ENCODE peak calls at places on chromosomes 7 and 10, in five cellular contexts. One of them, this sample, is unnamed.

GRCh38 chr10:47165711-47166404 is 134.1 kb upstream of the GDF10 start:
- DNase-seq in neuronal stem cell: no peak
- DNase-seq in IMR-90: peak
- DNase-seq in mesendoderm: no peak
- DNase-seq in H9: peak
- DNase-seq in this sample: no peak

GRCh38 chr10:132376394-132376851 is 20.6 kb upstream of the PWWP2B start:
- DNase-seq in IMR-90: no peak
- DNase-seq in mesendoderm: peak
- DNase-seq in neuronal stem cell: no peak
- DNase-seq in H9: no peak
- DNase-seq in this sample: no peak

GRCh38 chr7:99409814-99410213 is 1.0 kb downstream of the BUD31 start:
- DNase-seq in mesendoderm: no peak
- DNase-seq in H9: no peak
- DNase-seq in IMR-90: no peak
- DNase-seq in neuronal stem cell: no peak
- DNase-seq in this sample: no peak

GRCh38 chr7:69814421-69814962 is 216.2 kb downstream of the AUTS2 start:
- DNase-seq in H9: peak
- DNase-seq in mesendoderm: peak
- DNase-seq in IMR-90: no peak
- DNase-seq in neuronal stem cell: peak
- DNase-seq in this sample: no peak

GRCh38 chr7:124060528-124060927 is 27.7 kb upstream of the TMEM229A start:
- DNase-seq in mesendoderm: no peak
- DNase-seq in neuronal stem cell: no peak
- DNase-seq in IMR-90: no peak
- DNase-seq in H9: no peak
- DNase-seq in this sample: no peak

GRCh38 chr10:28946479-28946878 is 269.2 kb downstream of the BAMBI start:
- DNase-seq in H9: no peak
- DNase-seq in IMR-90: peak
- DNase-seq in mesendoderm: no peak
- DNase-seq in neuronal stem cell: no peak
- DNase-seq in this sample: peak

GRCh38 chr7:43700059-43700501 is 29.2 kb downstream of the COA1 start:
- DNase-seq in mesendoderm: peak
- DNase-seq in neuronal stem cell: peak
- DNase-seq in IMR-90: peak
- DNase-seq in H9: no peak
- DNase-seq in this sample: peak

GRCh38 chr7:106767498-106768323 is 97.4 kb upstream of the PIK3CG start:
- DNase-seq in mesendoderm: no peak
- DNase-seq in IMR-90: peak
- DNase-seq in neuronal stem cell: no peak
- DNase-seq in H9: no peak
- DNase-seq in this sample: peak

GRCh38 chr7:130614449-130614848 is 54.1 kb downstream of the COPG2 start:
- DNase-seq in H9: no peak
- DNase-seq in neuronal stem cell: no peak
- DNase-seq in IMR-90: no peak
- DNase-seq in mesendoderm: no peak
- DNase-seq in this sample: no peak

GRCh38 chr10:58240531-58240930 is 27.2 kb downstream of the IPMK start:
- DNase-seq in mesendoderm: no peak
- DNase-seq in neuronal stem cell: no peak
- DNase-seq in IMR-90: no peak
- DNase-seq in H9: no peak
- DNase-seq in this sample: no peak

GRCh38 chr10:117653170-117653515 is 110.6 kb downstream of the EMX2 start:
- DNase-seq in mesendoderm: no peak
- DNase-seq in neuronal stem cell: no peak
- DNase-seq in H9: no peak
- DNase-seq in IMR-90: peak
- DNase-seq in this sample: peak

GRCh38 chr10:5252177-5253037 is 55.8 kb downstream of the AKR1C4 start:
- DNase-seq in neuronal stem cell: no peak
- DNase-seq in mesendoderm: peak
- DNase-seq in IMR-90: peak
- DNase-seq in H9: peak
- DNase-seq in this sample: no peak

GRCh38 chr10:91745086-91745831 is 53.0 kb upstream of the TNKS2 start:
- DNase-seq in H9: peak
- DNase-seq in neuronal stem cell: peak
- DNase-seq in mesendoderm: peak
- DNase-seq in IMR-90: no peak
- DNase-seq in this sample: peak

GRCh38 chr10:101047961-101048892 is 13.6 kb upstream of the KAZALD1 start:
- DNase-seq in mesendoderm: peak
- DNase-seq in neuronal stem cell: no peak
- DNase-seq in H9: peak
- DNase-seq in IMR-90: no peak
- DNase-seq in this sample: no peak

GRCh38 chr10:82866424-82867020 is 991.5 kb downstream of the NRG3 start:
- DNase-seq in mesendoderm: no peak
- DNase-seq in H9: no peak
- DNase-seq in IMR-90: peak
- DNase-seq in neuronal stem cell: no peak
- DNase-seq in this sample: peak

GRCh38 chr7:108294595-108294994 is 161.6 kb downstream of the NRCAM start:
- DNase-seq in H9: no peak
- DNase-seq in IMR-90: no peak
- DNase-seq in neuronal stem cell: no peak
- DNase-seq in mesendoderm: no peak
- DNase-seq in this sample: no peak

GRCh38 chr7:151122276-151122675 is 36.0 kb downstream of the AGAP3 start:
- DNase-seq in H9: no peak
- DNase-seq in IMR-90: no peak
- DNase-seq in mesendoderm: no peak
- DNase-seq in neuronal stem cell: no peak
- DNase-seq in this sample: no peak

GRCh38 chr7:74452748-74453320 is 872 bp upstream of the GTF2IRD1 start:
- DNase-seq in H9: no peak
- DNase-seq in IMR-90: no peak
- DNase-seq in neuronal stem cell: no peak
- DNase-seq in mesendoderm: no peak
- DNase-seq in this sample: peak

GRCh38 chr10:52256832-52257691 is 57.0 kb upstream of the DKK1 start:
- DNase-seq in H9: no peak
- DNase-seq in IMR-90: peak
- DNase-seq in neuronal stem cell: no peak
- DNase-seq in mesendoderm: no peak
- DNase-seq in this sample: peak

GRCh38 chr10:75398630-75399460 is 2.7 kb downstream of the ZNF503 start:
- DNase-seq in H9: peak
- DNase-seq in mesendoderm: peak
- DNase-seq in IMR-90: no peak
- DNase-seq in neuronal stem cell: peak
- DNase-seq in this sample: peak

GRCh38 chr7:67696124-67696523 is 699.5 kb downstream of the TYW1 start:
- DNase-seq in mesendoderm: no peak
- DNase-seq in IMR-90: no peak
- DNase-seq in neuronal stem cell: no peak
- DNase-seq in H9: no peak
- DNase-seq in this sample: no peak

GRCh38 chr10:58834093-58834674 is 321.5 kb downstream of the BICC1 start:
- DNase-seq in IMR-90: no peak
- DNase-seq in H9: no peak
- DNase-seq in mesendoderm: no peak
- DNase-seq in neuronal stem cell: no peak
- DNase-seq in this sample: no peak

GRCh38 chr7:92732451-92733036 is 103.8 kb downstream of the CDK6 start:
- DNase-seq in H9: no peak
- DNase-seq in IMR-90: no peak
- DNase-seq in neuronal stem cell: no peak
- DNase-seq in mesendoderm: no peak
- DNase-seq in this sample: no peak

GRCh38 chr10:57979466-57979865 is 288.2 kb downstream of the IPMK start:
- DNase-seq in H9: no peak
- DNase-seq in neuronal stem cell: no peak
- DNase-seq in IMR-90: no peak
- DNase-seq in mesendoderm: peak
- DNase-seq in this sample: peak

GRCh38 chr10:111999205-111999914 is 184.2 kb downstream of the GPAM start:
- DNase-seq in mesendoderm: peak
- DNase-seq in H9: peak
- DNase-seq in neuronal stem cell: peak
- DNase-seq in IMR-90: no peak
- DNase-seq in this sample: no peak

GRCh38 chr10:22320591-22321155 is at the start of gene BMI1:
- DNase-seq in neuronal stem cell: peak
- DNase-seq in H9: peak
- DNase-seq in IMR-90: peak
- DNase-seq in mesendoderm: peak
- DNase-seq in this sample: peak

GRCh38 chr10:129877773-129878371 is 86.2 kb downstream of the EBF3 start:
- DNase-seq in mesendoderm: peak
- DNase-seq in neuronal stem cell: no peak
- DNase-seq in H9: peak
- DNase-seq in IMR-90: no peak
- DNase-seq in this sample: no peak

GRCh38 chr7:23691320-23691719 is 11.3 kb downstream of the FAM221A start:
- DNase-seq in mesendoderm: peak
- DNase-seq in H9: no peak
- DNase-seq in neuronal stem cell: no peak
- DNase-seq in IMR-90: peak
- DNase-seq in this sample: no peak

GRCh38 chr7:159272739-159273138 is 128.1 kb upstream of the VIPR2 start:
- DNase-seq in neuronal stem cell: no peak
- DNase-seq in mesendoderm: no peak
- DNase-seq in H9: peak
- DNase-seq in IMR-90: no peak
- DNase-seq in this sample: no peak

DNA sequence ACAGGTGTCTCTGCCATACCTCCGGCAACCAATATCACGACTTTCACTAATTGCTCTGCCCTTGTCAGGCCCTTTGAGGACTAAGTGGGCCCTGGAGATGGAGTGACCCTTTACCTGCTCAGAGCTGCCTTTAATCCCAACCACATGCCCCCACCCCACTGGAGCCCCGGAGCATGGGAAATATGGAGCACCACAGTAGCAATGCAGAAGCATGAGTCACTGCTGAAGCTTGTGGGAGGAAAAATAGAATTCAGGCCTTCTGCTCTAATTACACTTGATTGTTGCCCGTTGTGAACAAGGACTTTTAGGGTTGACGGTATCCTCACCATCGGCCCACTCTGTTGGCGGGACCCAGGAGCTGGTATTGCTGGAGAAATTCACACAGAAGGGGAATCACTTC is 52.5 kb upstream of the FRMD4A start:
- DNase-seq in neuronal stem cell: no peak
- DNase-seq in H9: no peak
- DNase-seq in IMR-90: peak
- DNase-seq in mesendoderm: peak
- DNase-seq in this sample: peak
- H3K18ac ChIP-seq in neuronal stem cell: no peak
- H3K18ac ChIP-seq in H9: no peak
- H3K18ac ChIP-seq in IMR-90: peak
- H3K18ac ChIP-seq in mesendoderm: no peak
- H3K18ac ChIP-seq in this sample: no peak

GRCh38 chr7:84701524-84702306 is 485.1 kb downstream of the SEMA3D start:
- DNase-seq in IMR-90: peak
- DNase-seq in neuronal stem cell: no peak
- DNase-seq in H9: no peak
- DNase-seq in mesendoderm: peak
- DNase-seq in this sample: peak

GRCh38 chr7:84693483-84693882 is 493.4 kb downstream of the SEMA3D start:
- DNase-seq in neuronal stem cell: no peak
- DNase-seq in H9: no peak
- DNase-seq in mesendoderm: no peak
- DNase-seq in IMR-90: no peak
- DNase-seq in this sample: no peak

GRCh38 chr7:84700563-84701370 is 486.1 kb downstream of the SEMA3D start:
- DNase-seq in mesendoderm: no peak
- DNase-seq in IMR-90: peak
- DNase-seq in H9: no peak
- DNase-seq in neuronal stem cell: no peak
- DNase-seq in this sample: no peak

GRCh38 chr7:84697506-84697905 is 489.4 kb downstream of the SEMA3D start:
- DNase-seq in mesendoderm: no peak
- DNase-seq in IMR-90: peak
- DNase-seq in neuronal stem cell: no peak
- DNase-seq in H9: no peak
- DNase-seq in this sample: peak
- H3K9ac ChIP-seq in mesendoderm: no peak
- H3K9ac ChIP-seq in IMR-90: no peak
- H3K9ac ChIP-seq in neuronal stem cell: no peak
- H3K9ac ChIP-seq in H9: no peak
- H3K9ac ChIP-seq in this sample: no peak

DNA sequence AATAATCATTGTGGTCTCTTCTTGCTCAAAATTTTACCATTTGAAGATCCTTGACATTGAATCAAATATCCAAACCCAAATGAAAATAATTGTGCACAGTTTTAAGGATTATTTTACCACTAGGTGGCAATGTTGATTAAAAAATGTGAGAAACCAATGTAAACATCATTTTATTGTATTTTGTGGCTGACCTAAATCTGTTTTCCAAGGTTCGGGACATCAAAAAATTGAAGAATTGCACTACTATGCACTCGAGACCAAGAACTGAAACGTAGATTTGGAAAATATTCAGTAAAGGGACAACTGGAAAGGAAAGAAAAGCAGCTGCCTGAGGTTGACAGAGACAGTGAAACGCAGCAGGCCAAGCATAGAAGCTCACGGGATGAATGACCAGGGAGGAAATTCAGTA is 259.3 kb downstream of the SNX13 start:
- DNase-seq in IMR-90: peak
- DNase-seq in neuronal stem cell: no peak
- DNase-seq in H9: no peak
- DNase-seq in mesendoderm: no peak
- DNase-seq in this sample: peak
- H3K18ac ChIP-seq in IMR-90: no peak
- H3K18ac ChIP-seq in neuronal stem cell: peak
- H3K18ac ChIP-seq in H9: no peak
- H3K18ac ChIP-seq in mesendoderm: no peak
- H3K18ac ChIP-seq in this sample: peak

DNA sequence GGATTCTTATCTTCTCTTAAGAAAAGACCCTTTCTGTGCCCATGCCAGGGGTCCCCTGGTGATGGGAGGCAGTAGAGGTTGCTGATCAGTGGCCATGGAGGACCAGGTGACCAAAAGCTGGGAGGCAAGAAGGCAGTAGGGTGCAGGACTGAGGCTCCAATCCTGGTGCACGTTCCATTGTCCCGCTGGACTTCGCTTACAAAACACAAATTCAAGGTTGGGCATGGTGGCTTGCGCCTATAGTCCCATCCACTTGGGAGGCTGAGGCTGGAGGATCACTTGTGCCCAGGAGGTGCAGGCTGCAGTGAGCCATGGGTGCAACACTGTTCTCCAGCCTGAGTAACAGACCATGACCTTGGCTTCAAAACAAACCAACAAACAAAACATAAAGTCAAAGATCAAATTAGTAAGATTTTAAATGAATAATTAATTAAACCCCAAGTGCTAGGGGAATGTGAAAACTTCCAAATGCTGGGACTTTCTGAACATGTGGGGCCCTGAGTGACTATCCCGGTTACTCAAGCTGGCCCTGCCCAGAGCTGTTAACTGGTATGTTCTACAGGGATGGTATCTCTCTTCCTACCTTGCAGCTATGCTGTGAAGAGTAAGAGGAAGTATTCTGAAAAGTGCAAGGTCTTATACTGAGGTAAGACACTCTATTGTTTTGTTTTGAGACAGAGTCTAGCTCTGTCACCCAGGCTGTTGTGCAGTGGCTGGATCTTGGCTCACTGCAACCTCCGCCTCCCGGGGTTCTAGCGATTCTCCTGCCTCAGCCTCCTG is 97.6 kb downstream of the LYZL2 start:
- DNase-seq in mesendoderm: no peak
- DNase-seq in H9: no peak
- DNase-seq in neuronal stem cell: no peak
- DNase-seq in IMR-90: no peak
- DNase-seq in this sample: no peak
- H3K9ac ChIP-seq in mesendoderm: no peak
- H3K9ac ChIP-seq in H9: no peak
- H3K9ac ChIP-seq in neuronal stem cell: no peak
- H3K9ac ChIP-seq in IMR-90: no peak
- H3K9ac ChIP-seq in this sample: no peak

This sample was measured in mesenchymal stem cell.